ENCODE peak calls at places on chromosomes 6 and 20, in ten cellular contexts. H, O, P, U, T, N, E, L, A and J are unnamed samples.

GRCh38 chr20:59006864-59007757 is at the start of gene CTSZ:
- DNase-seq in L (peak; percentile 56), N (peak; percentile 67), P (peak; percentile 33), E (peak; percentile 61), U (peak; percentile 75), H (peak; percentile 14), O (peak; percentile 55), A (peak; percentile 65), T (no peak), J (no peak)

GRCh38 chr20:33465536-33466302 is 22.2 kb upstream of the SNTA1 start:
- DNase-seq in O (no peak), N (no peak), U (no peak), A (no peak), P (no peak), E (no peak), L (no peak), H (no peak), T (no peak), J (no peak)

GRCh38 chr20:14790771-14791517 is 453.5 kb upstream of the FLRT3 start:
- DNase-seq in A (no peak), H (peak; percentile 13), U (no peak), N (no peak), E (no peak), L (no peak), P (peak; percentile 3), T (no peak), O (no peak), J (no peak)

GRCh38 chr6:53439556-53439955 is 90.8 kb upstream of the ELOVL5 start:
- DNase-seq in H (peak; percentile 75), A (no peak), E (no peak), O (no peak), P (peak; percentile 53), T (no peak), N (no peak), L (no peak), U (no peak), J (no peak)

GRCh38 chr6:63514488-63515173 is 57.6 kb upstream of the LOC128125822 start:
- DNase-seq in P (no peak), E (no peak), H (no peak), O (no peak), U (no peak), L (peak; percentile 90), T (no peak), A (no peak), N (no peak), J (no peak)

GRCh38 chr6:75283907-75284284 is 696 bp downstream of the TMEM30A start:
- DNase-seq in U (peak; percentile 55), L (no peak), T (no peak), A (peak; percentile 29), P (no peak), E (no peak), H (no peak), N (no peak), O (peak; percentile 3), J (no peak)

GRCh38 chr20:63568170-63568981 is 5.7 kb downstream of the HELZ2 start:
- DNase-seq in T (no peak), P (no peak), L (no peak), N (no peak), E (no peak), H (no peak), A (no peak), U (no peak), O (no peak), J (no peak)

GRCh38 chr20:61885759-61886715 is 179.6 kb downstream of the TAF4 start:
- DNase-seq in U (no peak), N (no peak), A (no peak), L (no peak), P (no peak), E (no peak), T (no peak), O (no peak), H (no peak), J (no peak)

GRCh38 chr6:34144581-34145160 is 1.2 kb downstream of the GRM4 start:
- DNase-seq in A (no peak), T (no peak), P (no peak), H (no peak), E (no peak), U (no peak), O (no peak), L (no peak), N (peak; percentile 29), J (no peak)

GRCh38 chr20:9323622-9324021 is 190.8 kb upstream of the LAMP5 start:
- DNase-seq in U (no peak), T (no peak), L (no peak), N (peak; percentile 71), A (peak; percentile 26), H (no peak), P (peak; percentile 14), O (no peak), E (peak; percentile 55), J (no peak)

GRCh38 chr20:49392745-49393144 is 89.7 kb downstream of the KCNB1 start:
- DNase-seq in E (no peak), N (no peak), T (no peak), H (no peak), L (no peak), U (no peak), O (no peak), P (no peak), A (no peak), J (no peak)

GRCh38 chr20:24779886-24780285 is 169.2 kb upstream of the CST7 start:
- DNase-seq in N (peak; percentile 7), T (no peak), E (no peak), A (no peak), U (no peak), O (no peak), H (no peak), P (no peak), L (no peak), J (no peak)

GRCh38 chr6:1872649-1873131 is 263.0 kb downstream of the FOXC1 start:
- DNase-seq in A (peak; percentile 49), E (peak; percentile 33), H (peak; percentile 63), L (no peak), P (peak; percentile 82), O (no peak), T (no peak), U (no peak), N (no peak), J (no peak)

GRCh38 chr6:166743925-166744653 is 117.0 kb upstream of the RPS6KA2 start:
- DNase-seq in A (no peak), N (no peak), O (no peak), T (no peak), H (no peak), U (peak; percentile 8), L (no peak), E (no peak), P (no peak), J (peak; percentile 14)

GRCh38 chr6:42742116-42742894 is 3.6 kb downstream of the TBCC start:
- DNase-seq in O (no peak), T (no peak), U (no peak), E (no peak), H (peak; percentile 78), L (peak; percentile 57), N (no peak), P (peak; percentile 57), A (peak; percentile 57), J (peak; percentile 54)

GRCh38 chr6:149128489-149129145 is 188.9 kb upstream of the TAB2 start:
- DNase-seq in T (peak; percentile 15), H (no peak), U (no peak), E (no peak), L (no peak), O (no peak), N (no peak), P (no peak), A (no peak), J (no peak)

GRCh38 chr6:108556864-108557493 is 3.7 kb upstream of the FOXO3 start:
- DNase-seq in N (no peak), H (no peak), E (no peak), P (no peak), L (no peak), U (no peak), O (no peak), A (peak; percentile 19), T (no peak), J (no peak)

GRCh38 chr20:53813728-53814459 is 220.3 kb upstream of the ZNF217 start:
- DNase-seq in E (no peak), P (no peak), U (peak; percentile 17), O (no peak), N (no peak), T (no peak), A (no peak), H (no peak), L (no peak), J (no peak)

GRCh38 chr6:63923139-63923739 is 287.6 kb downstream of the PHF3 start:
- DNase-seq in A (peak; percentile 54), P (peak; percentile 66), H (peak; percentile 59), U (no peak), T (no peak), N (no peak), L (no peak), E (no peak), O (no peak), J (no peak)

GRCh38 chr6:20483902-20484497 is 50.3 kb upstream of the CDKAL1 start:
- DNase-seq in A (no peak), H (peak; percentile 25), N (no peak), L (no peak), E (no peak), O (no peak), P (peak; percentile 53), T (no peak), U (no peak), J (no peak)

GRCh38 chr20:49631074-49631716 is 63.3 kb upstream of the PTGIS start:
- DNase-seq in E (no peak), P (peak; percentile 33), T (no peak), U (no peak), O (no peak), A (no peak), N (no peak), H (peak; percentile 20), L (no peak), J (no peak)

GRCh38 chr20:53622247-53623114 is 28.8 kb upstream of the ZNF217 start:
- DNase-seq in O (no peak), T (no peak), P (peak; percentile 36), E (no peak), N (no peak), A (peak; percentile 33), U (no peak), L (peak; percentile 38), H (no peak), J (no peak)

GRCh38 chr20:41152108-41152757 is 14.9 kb downstream of the PLCG1 start:
- DNase-seq in A (no peak), T (no peak), H (peak; percentile 19), E (no peak), O (no peak), P (no peak), U (no peak), L (no peak), N (no peak), J (no peak)

GRCh38 chr6:2799936-2800527 is 34.8 kb downstream of the WRNIP1 start:
- DNase-seq in O (no peak), N (no peak), A (no peak), H (no peak), P (no peak), U (no peak), T (no peak), L (no peak), E (no peak), J (no peak)

GRCh38 chr20:34017610-34018009 is 23.9 kb downstream of the RALY start:
- DNase-seq in N (no peak), T (no peak), P (peak; percentile 46), A (peak; percentile 99), L (no peak), H (peak; percentile 94), E (no peak), U (no peak), O (no peak), J (peak; percentile 86)

GRCh38 chr6:37099442-37099841 is 70.5 kb upstream of the PIM1 start:
- DNase-seq in L (peak; percentile 59), A (peak; percentile 32), T (no peak), U (no peak), P (no peak), H (no peak), N (no peak), E (no peak), O (no peak), J (no peak)

GRCh38 chr6:16747232-16748027 is 13.8 kb downstream of the ATXN1 start:
- DNase-seq in U (no peak), N (no peak), E (no peak), H (peak; percentile 85), T (no peak), A (peak; percentile 89), L (peak; percentile 67), O (no peak), P (peak; percentile 69), J (peak; percentile 47)

GRCh38 chr6:44285552-44286284 is 15.5 kb downstream of the TMEM151B start:
- DNase-seq in T (no peak), O (no peak), L (peak; percentile 29), A (peak; percentile 40), N (no peak), E (peak; percentile 57), P (peak; percentile 46), U (no peak), H (no peak), J (no peak)